ENCODE peak calls at places on chromosomes 6 and 20, in nine cellular contexts. One of them, this sample, is unnamed.

GRCh38 chr6:144195671-144196070 is 45.4 kb downstream of the STX11 start:
- DNase-seq in astrocyte of the spinal cord: peak
- DNase-seq in foreskin fibroblast: no peak
- DNase-seq in epithelial cell of esophagus: peak
- DNase-seq in AG10803: peak
- DNase-seq in A549: peak
- DNase-seq in OCI-LY7: no peak
- DNase-seq in thoracic aorta: no peak
- DNase-seq in SK-N-SH: no peak
- DNase-seq in this sample: no peak

GRCh38 chr6:29733057-29733456 is 9.8 kb downstream of the HLA-F start:
- DNase-seq in astrocyte of the spinal cord: no peak
- DNase-seq in foreskin fibroblast: no peak
- DNase-seq in epithelial cell of esophagus: no peak
- DNase-seq in AG10803: no peak
- DNase-seq in A549: no peak
- DNase-seq in OCI-LY7: no peak
- DNase-seq in thoracic aorta: no peak
- DNase-seq in SK-N-SH: no peak
- DNase-seq in this sample: no peak

GRCh38 chr6:117482240-117483003 is at the start of gene DCBLD1:
- DNase-seq in astrocyte of the spinal cord: peak
- DNase-seq in foreskin fibroblast: peak
- DNase-seq in epithelial cell of esophagus: peak
- DNase-seq in AG10803: peak
- DNase-seq in A549: peak
- DNase-seq in OCI-LY7: no peak
- DNase-seq in thoracic aorta: peak
- DNase-seq in SK-N-SH: peak
- DNase-seq in this sample: peak

GRCh38 chr6:158756977-158757752 is 62.0 kb downstream of the EZR start:
- DNase-seq in astrocyte of the spinal cord: no peak
- DNase-seq in foreskin fibroblast: no peak
- DNase-seq in epithelial cell of esophagus: no peak
- DNase-seq in AG10803: no peak
- DNase-seq in A549: no peak
- DNase-seq in OCI-LY7: no peak
- DNase-seq in thoracic aorta: no peak
- DNase-seq in SK-N-SH: no peak
- DNase-seq in this sample: no peak

GRCh38 chr6:78854501-78854900 is 12.8 kb upstream of the IRAK1BP1 start:
- DNase-seq in astrocyte of the spinal cord: no peak
- DNase-seq in foreskin fibroblast: no peak
- DNase-seq in epithelial cell of esophagus: no peak
- DNase-seq in AG10803: no peak
- DNase-seq in A549: no peak
- DNase-seq in OCI-LY7: no peak
- DNase-seq in thoracic aorta: no peak
- DNase-seq in SK-N-SH: no peak
- DNase-seq in this sample: no peak

GRCh38 chr6:123338394-123338793 is 298.4 kb downstream of the TRDN start:
- DNase-seq in astrocyte of the spinal cord: no peak
- DNase-seq in foreskin fibroblast: no peak
- DNase-seq in epithelial cell of esophagus: no peak
- DNase-seq in AG10803: no peak
- DNase-seq in A549: no peak
- DNase-seq in OCI-LY7: no peak
- DNase-seq in thoracic aorta: no peak
- DNase-seq in SK-N-SH: no peak
- DNase-seq in this sample: no peak

GRCh38 chr6:158353851-158354508 is 41.7 kb downstream of the TULP4 start:
- DNase-seq in astrocyte of the spinal cord: peak
- DNase-seq in foreskin fibroblast: peak
- DNase-seq in epithelial cell of esophagus: peak
- DNase-seq in AG10803: peak
- DNase-seq in A549: no peak
- DNase-seq in OCI-LY7: no peak
- DNase-seq in thoracic aorta: no peak
- DNase-seq in SK-N-SH: no peak
- DNase-seq in this sample: peak

GRCh38 chr6:12577124-12577845 is 139.3 kb upstream of the PHACTR1 start:
- DNase-seq in astrocyte of the spinal cord: peak
- DNase-seq in foreskin fibroblast: no peak
- DNase-seq in epithelial cell of esophagus: peak
- DNase-seq in AG10803: no peak
- DNase-seq in A549: no peak
- DNase-seq in OCI-LY7: no peak
- DNase-seq in thoracic aorta: no peak
- DNase-seq in SK-N-SH: no peak
- DNase-seq in this sample: no peak

GRCh38 chr20:1137236-1137635 is 18.8 kb downstream of the PSMF1 start:
- DNase-seq in astrocyte of the spinal cord: no peak
- DNase-seq in foreskin fibroblast: no peak
- DNase-seq in epithelial cell of esophagus: no peak
- DNase-seq in AG10803: no peak
- DNase-seq in A549: no peak
- DNase-seq in OCI-LY7: no peak
- DNase-seq in thoracic aorta: no peak
- DNase-seq in SK-N-SH: no peak
- DNase-seq in this sample: no peak

GRCh38 chr6:17470953-17471335 is 77.5 kb downstream of the CAP2 start:
- DNase-seq in astrocyte of the spinal cord: no peak
- DNase-seq in foreskin fibroblast: peak
- DNase-seq in epithelial cell of esophagus: peak
- DNase-seq in AG10803: peak
- DNase-seq in A549: peak
- DNase-seq in OCI-LY7: no peak
- DNase-seq in thoracic aorta: no peak
- DNase-seq in SK-N-SH: no peak
- DNase-seq in this sample: peak

GRCh38 chr6:131205891-131206290 is 70.6 kb downstream of the AKAP7 start:
- DNase-seq in astrocyte of the spinal cord: no peak
- DNase-seq in foreskin fibroblast: no peak
- DNase-seq in epithelial cell of esophagus: no peak
- DNase-seq in AG10803: no peak
- DNase-seq in A549: no peak
- DNase-seq in OCI-LY7: no peak
- DNase-seq in thoracic aorta: no peak
- DNase-seq in SK-N-SH: no peak
- DNase-seq in this sample: no peak

GRCh38 chr6:12181481-12181880 is 108.7 kb upstream of the EDN1 start:
- DNase-seq in astrocyte of the spinal cord: no peak
- DNase-seq in foreskin fibroblast: no peak
- DNase-seq in epithelial cell of esophagus: no peak
- DNase-seq in AG10803: no peak
- DNase-seq in A549: no peak
- DNase-seq in OCI-LY7: no peak
- DNase-seq in thoracic aorta: no peak
- DNase-seq in SK-N-SH: no peak
- DNase-seq in this sample: no peak

GRCh38 chr20:56987992-56988391 is 278.4 kb downstream of the BMP7 start:
- DNase-seq in astrocyte of the spinal cord: no peak
- DNase-seq in foreskin fibroblast: peak
- DNase-seq in epithelial cell of esophagus: no peak
- DNase-seq in AG10803: no peak
- DNase-seq in A549: no peak
- DNase-seq in OCI-LY7: no peak
- DNase-seq in thoracic aorta: no peak
- DNase-seq in SK-N-SH: no peak
- DNase-seq in this sample: no peak

GRCh38 chr6:166112580-166112979 is 55.1 kb downstream of the TBXT start:
- DNase-seq in astrocyte of the spinal cord: peak
- DNase-seq in foreskin fibroblast: peak
- DNase-seq in epithelial cell of esophagus: no peak
- DNase-seq in AG10803: peak
- DNase-seq in A549: peak
- DNase-seq in OCI-LY7: no peak
- DNase-seq in thoracic aorta: no peak
- DNase-seq in SK-N-SH: no peak
- DNase-seq in this sample: peak

GRCh38 chr20:38454556-38455473 is 17.8 kb upstream of the RALGAPB start:
- DNase-seq in astrocyte of the spinal cord: no peak
- DNase-seq in foreskin fibroblast: no peak
- DNase-seq in epithelial cell of esophagus: no peak
- DNase-seq in AG10803: no peak
- DNase-seq in A549: no peak
- DNase-seq in OCI-LY7: no peak
- DNase-seq in thoracic aorta: no peak
- DNase-seq in SK-N-SH: no peak
- DNase-seq in this sample: no peak

DNA sequence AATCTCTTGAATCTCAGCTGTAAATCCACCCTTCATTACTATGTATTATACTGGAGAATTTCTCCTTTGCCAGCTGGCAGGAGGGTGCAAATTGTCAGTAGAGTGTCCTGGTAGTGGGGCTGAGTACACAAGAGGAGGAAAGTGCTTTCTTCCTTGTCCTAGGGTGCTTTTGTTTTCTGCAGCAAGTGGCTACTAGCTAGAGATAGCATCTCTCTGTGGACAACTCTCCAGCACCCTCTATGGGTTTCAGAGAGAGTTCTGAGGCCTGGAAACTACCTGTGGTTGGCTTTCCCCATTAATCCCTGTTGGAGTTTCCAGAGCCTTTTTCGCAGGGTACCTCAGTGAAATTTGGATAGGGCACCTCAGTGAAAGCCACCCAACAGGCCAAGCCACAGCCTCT is 422.5 kb upstream of the RGS17 start:
- DNase-seq in astrocyte of the spinal cord: no peak
- DNase-seq in foreskin fibroblast: peak
- DNase-seq in epithelial cell of esophagus: peak
- DNase-seq in AG10803: no peak
- DNase-seq in A549: peak
- DNase-seq in OCI-LY7: no peak
- DNase-seq in thoracic aorta: no peak
- DNase-seq in SK-N-SH: no peak
- DNase-seq in this sample: peak
- TF ChIP-seq CTCF in astrocyte of the spinal cord: peak
- TF ChIP-seq CTCF in foreskin fibroblast: peak
- TF ChIP-seq CTCF in epithelial cell of esophagus: peak
- TF ChIP-seq CTCF in AG10803: peak
- TF ChIP-seq CTCF in A549: no peak
- TF ChIP-seq CTCF in OCI-LY7: peak
- TF ChIP-seq CTCF in thoracic aorta: no peak
- TF ChIP-seq CTCF in SK-N-SH: peak
- TF ChIP-seq CTCF in this sample: peak

DNA sequence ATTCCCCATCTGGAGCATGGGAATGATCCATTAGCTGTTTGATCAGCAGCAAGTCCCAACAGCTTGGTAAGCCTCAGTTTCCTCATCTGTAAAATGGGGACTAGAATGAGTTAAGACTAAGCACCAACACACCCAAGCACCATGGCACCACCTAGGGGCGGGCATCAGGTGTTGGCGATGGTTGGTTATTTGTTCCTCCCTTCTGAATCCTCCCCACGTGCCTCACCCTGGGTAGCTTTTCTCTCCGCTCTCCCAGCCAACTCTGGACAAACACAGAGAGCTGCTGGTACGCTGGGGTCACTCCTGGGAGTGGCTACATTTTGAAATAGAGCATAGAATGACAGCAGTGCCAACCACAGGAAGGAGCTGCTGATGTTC is 13.3 kb upstream of the ITPR3 start:
- DNase-seq in astrocyte of the spinal cord: no peak
- DNase-seq in foreskin fibroblast: peak
- DNase-seq in epithelial cell of esophagus: peak
- DNase-seq in AG10803: no peak
- DNase-seq in A549: peak
- DNase-seq in OCI-LY7: peak
- DNase-seq in thoracic aorta: no peak
- DNase-seq in SK-N-SH: peak
- DNase-seq in this sample: peak
- TF ChIP-seq CTCF in astrocyte of the spinal cord: peak
- TF ChIP-seq CTCF in foreskin fibroblast: no peak
- TF ChIP-seq CTCF in epithelial cell of esophagus: peak
- TF ChIP-seq CTCF in AG10803: peak
- TF ChIP-seq CTCF in A549: peak
- TF ChIP-seq CTCF in OCI-LY7: peak
- TF ChIP-seq CTCF in thoracic aorta: no peak
- TF ChIP-seq CTCF in SK-N-SH: no peak
- TF ChIP-seq CTCF in this sample: peak

GRCh38 chr6:111871207-111871606 is 2.0 kb downstream of the FYN start:
- DNase-seq in astrocyte of the spinal cord: no peak
- DNase-seq in foreskin fibroblast: peak
- DNase-seq in epithelial cell of esophagus: no peak
- DNase-seq in AG10803: peak
- DNase-seq in A549: no peak
- DNase-seq in OCI-LY7: peak
- DNase-seq in thoracic aorta: no peak
- DNase-seq in SK-N-SH: no peak
- DNase-seq in this sample: no peak

GRCh38 chr6:111871725-111872520 is 1.3 kb downstream of the FYN start:
- DNase-seq in astrocyte of the spinal cord: peak
- DNase-seq in foreskin fibroblast: peak
- DNase-seq in epithelial cell of esophagus: peak
- DNase-seq in AG10803: peak
- DNase-seq in A549: no peak
- DNase-seq in OCI-LY7: peak
- DNase-seq in thoracic aorta: no peak
- DNase-seq in SK-N-SH: peak
- DNase-seq in this sample: no peak

GRCh38 chr6:111874030-111874425 is 776 bp upstream of the FYN start:
- DNase-seq in astrocyte of the spinal cord: peak
- DNase-seq in foreskin fibroblast: peak
- DNase-seq in epithelial cell of esophagus: peak
- DNase-seq in AG10803: peak
- DNase-seq in A549: no peak
- DNase-seq in OCI-LY7: peak
- DNase-seq in thoracic aorta: no peak
- DNase-seq in SK-N-SH: no peak
- DNase-seq in this sample: no peak

GRCh38 chr6:111872521-111873177 is 603 bp downstream of the FYN start:
- DNase-seq in astrocyte of the spinal cord: peak
- DNase-seq in foreskin fibroblast: peak
- DNase-seq in epithelial cell of esophagus: no peak
- DNase-seq in AG10803: peak
- DNase-seq in A549: no peak
- DNase-seq in OCI-LY7: peak
- DNase-seq in thoracic aorta: no peak
- DNase-seq in SK-N-SH: peak
- DNase-seq in this sample: no peak

GRCh38 chr6:111873178-111874029 is at the start of gene FYN:
- DNase-seq in astrocyte of the spinal cord: peak
- DNase-seq in foreskin fibroblast: peak
- DNase-seq in epithelial cell of esophagus: peak
- DNase-seq in AG10803: peak
- DNase-seq in A549: peak
- DNase-seq in OCI-LY7: peak
- DNase-seq in thoracic aorta: peak
- DNase-seq in SK-N-SH: peak
- DNase-seq in this sample: peak
- TF ChIP-seq CTCF in astrocyte of the spinal cord: peak
- TF ChIP-seq CTCF in foreskin fibroblast: no peak
- TF ChIP-seq CTCF in epithelial cell of esophagus: peak
- TF ChIP-seq CTCF in AG10803: peak
- TF ChIP-seq CTCF in A549: no peak
- TF ChIP-seq CTCF in OCI-LY7: peak
- TF ChIP-seq CTCF in thoracic aorta: peak
- TF ChIP-seq CTCF in SK-N-SH: peak
- TF ChIP-seq CTCF in this sample: peak

DNA sequence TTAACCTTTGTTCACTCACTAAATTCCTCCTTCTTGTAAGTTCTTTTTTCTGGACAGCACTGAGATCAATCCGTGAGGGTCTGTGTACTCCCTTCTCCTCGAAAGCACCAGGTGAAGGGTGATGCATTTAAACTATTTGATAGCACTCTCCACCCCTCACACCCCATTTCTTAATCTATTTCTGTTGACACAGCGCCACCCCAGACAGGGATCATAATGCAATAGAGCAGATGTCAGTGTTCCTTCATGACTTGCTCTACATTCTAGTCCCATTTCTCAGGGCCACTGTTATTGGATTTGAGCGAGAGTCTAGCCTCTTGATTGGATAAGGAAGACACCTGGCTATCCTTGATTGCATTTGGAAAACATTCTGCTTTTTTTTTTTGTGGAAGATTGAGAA is 46.3 kb downstream of the PPP1R14C start:
- DNase-seq in astrocyte of the spinal cord: no peak
- DNase-seq in foreskin fibroblast: no peak
- DNase-seq in epithelial cell of esophagus: no peak
- DNase-seq in AG10803: no peak
- DNase-seq in A549: no peak
- DNase-seq in OCI-LY7: peak
- DNase-seq in thoracic aorta: no peak
- DNase-seq in SK-N-SH: no peak
- DNase-seq in this sample: no peak
- TF ChIP-seq CTCF in astrocyte of the spinal cord: no peak
- TF ChIP-seq CTCF in foreskin fibroblast: no peak
- TF ChIP-seq CTCF in epithelial cell of esophagus: no peak
- TF ChIP-seq CTCF in AG10803: no peak
- TF ChIP-seq CTCF in A549: no peak
- TF ChIP-seq CTCF in OCI-LY7: peak
- TF ChIP-seq CTCF in thoracic aorta: no peak
- TF ChIP-seq CTCF in SK-N-SH: no peak
- TF ChIP-seq CTCF in this sample: no peak

This sample was measured in MCF 10A.